ENCODE peak calls at places on chromosome 13, in five cellular contexts. One of them, this sample, is unnamed.
A peak's percentile ranks its signal among the peaks of the same experiment; 100 is the strongest.

GRCh38 chr13:50693755-50694154 is 149.7 kb downstream of the DLEU7 start:
- DNase-seq in pancreas: no peak
- DNase-seq in effector memory CD4-positive, alpha-beta T cell: no peak
- DNase-seq in activated CD4-positive, alpha-beta T cell treated with anti-CD3 and anti-CD28 coated beads, Interleukin-2, amount 50 U/mL, for 4 hours: no peak
- DNase-seq in mesenteric fat pad: no peak
- DNase-seq in this sample: peak; percentile 17

GRCh38 chr13:33274264-33274663 is 11.3 kb downstream of the STARD13 start:
- DNase-seq in pancreas: no peak
- DNase-seq in effector memory CD4-positive, alpha-beta T cell: no peak
- DNase-seq in activated CD4-positive, alpha-beta T cell treated with anti-CD3 and anti-CD28 coated beads, Interleukin-2, amount 50 U/mL, for 4 hours: no peak
- DNase-seq in mesenteric fat pad: no peak
- DNase-seq in this sample: no peak

GRCh38 chr13:109154146-109154545 is 524.7 kb downstream of the MYO16 start:
- DNase-seq in pancreas: no peak
- DNase-seq in effector memory CD4-positive, alpha-beta T cell: no peak
- DNase-seq in activated CD4-positive, alpha-beta T cell treated with anti-CD3 and anti-CD28 coated beads, Interleukin-2, amount 50 U/mL, for 4 hours: no peak
- DNase-seq in mesenteric fat pad: no peak
- DNase-seq in this sample: no peak

GRCh38 chr13:42497798-42498197 is 76.2 kb upstream of the TNFSF11 start:
- DNase-seq in pancreas: no peak
- DNase-seq in effector memory CD4-positive, alpha-beta T cell: no peak
- DNase-seq in activated CD4-positive, alpha-beta T cell treated with anti-CD3 and anti-CD28 coated beads, Interleukin-2, amount 50 U/mL, for 4 hours: peak; percentile 2
- DNase-seq in mesenteric fat pad: no peak
- DNase-seq in this sample: no peak

GRCh38 chr13:76019421-76020044 is 383.4 kb downstream of the LMO7 start:
- DNase-seq in pancreas: no peak
- DNase-seq in effector memory CD4-positive, alpha-beta T cell: no peak
- DNase-seq in activated CD4-positive, alpha-beta T cell treated with anti-CD3 and anti-CD28 coated beads, Interleukin-2, amount 50 U/mL, for 4 hours: no peak
- DNase-seq in mesenteric fat pad: no peak
- DNase-seq in this sample: peak; percentile 7

GRCh38 chr13:107421028-107421427 is 794.3 kb downstream of the LIG4 start:
- DNase-seq in pancreas: no peak
- DNase-seq in effector memory CD4-positive, alpha-beta T cell: no peak
- DNase-seq in activated CD4-positive, alpha-beta T cell treated with anti-CD3 and anti-CD28 coated beads, Interleukin-2, amount 50 U/mL, for 4 hours: no peak
- DNase-seq in mesenteric fat pad: no peak
- DNase-seq in this sample: no peak

GRCh38 chr13:104779311-104779710 is 1713.1 kb upstream of the SLC10A2 start:
- DNase-seq in pancreas: no peak
- DNase-seq in effector memory CD4-positive, alpha-beta T cell: no peak
- DNase-seq in activated CD4-positive, alpha-beta T cell treated with anti-CD3 and anti-CD28 coated beads, Interleukin-2, amount 50 U/mL, for 4 hours: no peak
- DNase-seq in mesenteric fat pad: no peak
- DNase-seq in this sample: peak; percentile 67

GRCh38 chr13:43046259-43046658 is 22.9 kb downstream of the DNAJC15 start:
- DNase-seq in pancreas: no peak
- DNase-seq in effector memory CD4-positive, alpha-beta T cell: no peak
- DNase-seq in activated CD4-positive, alpha-beta T cell treated with anti-CD3 and anti-CD28 coated beads, Interleukin-2, amount 50 U/mL, for 4 hours: no peak
- DNase-seq in mesenteric fat pad: no peak
- DNase-seq in this sample: no peak

GRCh38 chr13:99389520-99390304 is 82.5 kb upstream of the GPR183 start:
- DNase-seq in pancreas: no peak
- DNase-seq in effector memory CD4-positive, alpha-beta T cell: no peak
- DNase-seq in activated CD4-positive, alpha-beta T cell treated with anti-CD3 and anti-CD28 coated beads, Interleukin-2, amount 50 U/mL, for 4 hours: no peak
- DNase-seq in mesenteric fat pad: peak; percentile 79
- DNase-seq in this sample: no peak

GRCh38 chr13:28579334-28579733 is 79.6 kb upstream of the POMP start:
- DNase-seq in pancreas: no peak
- DNase-seq in effector memory CD4-positive, alpha-beta T cell: no peak
- DNase-seq in activated CD4-positive, alpha-beta T cell treated with anti-CD3 and anti-CD28 coated beads, Interleukin-2, amount 50 U/mL, for 4 hours: no peak
- DNase-seq in mesenteric fat pad: no peak
- DNase-seq in this sample: no peak

GRCh38 chr13:109422163-109422562 is 364.2 kb downstream of the IRS2 start:
- DNase-seq in pancreas: no peak
- DNase-seq in effector memory CD4-positive, alpha-beta T cell: no peak
- DNase-seq in activated CD4-positive, alpha-beta T cell treated with anti-CD3 and anti-CD28 coated beads, Interleukin-2, amount 50 U/mL, for 4 hours: no peak
- DNase-seq in mesenteric fat pad: no peak
- DNase-seq in this sample: no peak

GRCh38 chr13:72932250-72932649 is 126.6 kb upstream of the KLF5 start:
- DNase-seq in pancreas: no peak
- DNase-seq in effector memory CD4-positive, alpha-beta T cell: no peak
- DNase-seq in activated CD4-positive, alpha-beta T cell treated with anti-CD3 and anti-CD28 coated beads, Interleukin-2, amount 50 U/mL, for 4 hours: no peak
- DNase-seq in mesenteric fat pad: no peak
- DNase-seq in this sample: no peak

GRCh38 chr13:93963266-93964131 is 516.0 kb downstream of the DCT start:
- DNase-seq in pancreas: no peak
- DNase-seq in effector memory CD4-positive, alpha-beta T cell: no peak
- DNase-seq in activated CD4-positive, alpha-beta T cell treated with anti-CD3 and anti-CD28 coated beads, Interleukin-2, amount 50 U/mL, for 4 hours: no peak
- DNase-seq in mesenteric fat pad: no peak
- DNase-seq in this sample: no peak

GRCh38 chr13:38630780-38631179 is 56.1 kb upstream of the FREM2 start:
- DNase-seq in pancreas: no peak
- DNase-seq in effector memory CD4-positive, alpha-beta T cell: no peak
- DNase-seq in activated CD4-positive, alpha-beta T cell treated with anti-CD3 and anti-CD28 coated beads, Interleukin-2, amount 50 U/mL, for 4 hours: no peak
- DNase-seq in mesenteric fat pad: no peak
- DNase-seq in this sample: no peak

GRCh38 chr13:21762512-21762911 is 91.6 kb downstream of the FGF9 start:
- DNase-seq in pancreas: no peak
- DNase-seq in effector memory CD4-positive, alpha-beta T cell: no peak
- DNase-seq in activated CD4-positive, alpha-beta T cell treated with anti-CD3 and anti-CD28 coated beads, Interleukin-2, amount 50 U/mL, for 4 hours: no peak
- DNase-seq in mesenteric fat pad: no peak
- DNase-seq in this sample: no peak

GRCh38 chr13:73702419-73703071 is 431.7 kb downstream of the KLF12 start:
- DNase-seq in pancreas: no peak
- DNase-seq in effector memory CD4-positive, alpha-beta T cell: peak; percentile 21
- DNase-seq in activated CD4-positive, alpha-beta T cell treated with anti-CD3 and anti-CD28 coated beads, Interleukin-2, amount 50 U/mL, for 4 hours: peak; percentile 27
- DNase-seq in mesenteric fat pad: no peak
- DNase-seq in this sample: no peak

GRCh38 chr13:114078501-114079451 is 53.6 kb downstream of the RASA3 start:
- DNase-seq in pancreas: no peak
- DNase-seq in effector memory CD4-positive, alpha-beta T cell: no peak
- DNase-seq in activated CD4-positive, alpha-beta T cell treated with anti-CD3 and anti-CD28 coated beads, Interleukin-2, amount 50 U/mL, for 4 hours: no peak
- DNase-seq in mesenteric fat pad: peak; percentile 89
- DNase-seq in this sample: no peak

GRCh38 chr13:112255550-112256120 is 120.5 kb upstream of the SPACA7 start:
- DNase-seq in pancreas: no peak
- DNase-seq in effector memory CD4-positive, alpha-beta T cell: no peak
- DNase-seq in activated CD4-positive, alpha-beta T cell treated with anti-CD3 and anti-CD28 coated beads, Interleukin-2, amount 50 U/mL, for 4 hours: no peak
- DNase-seq in mesenteric fat pad: peak; percentile 71
- DNase-seq in this sample: no peak

GRCh38 chr13:106527806-106528205 is 7.7 kb downstream of the EFNB2 start:
- DNase-seq in pancreas: no peak
- DNase-seq in effector memory CD4-positive, alpha-beta T cell: no peak
- DNase-seq in activated CD4-positive, alpha-beta T cell treated with anti-CD3 and anti-CD28 coated beads, Interleukin-2, amount 50 U/mL, for 4 hours: no peak
- DNase-seq in mesenteric fat pad: no peak
- DNase-seq in this sample: no peak

This sample was measured in SJCRH30.